ENCODE peak calls at places on chromosomes 13 and 19, in seven cellular contexts. One of them, this sample, is unnamed.

GRCh38 chr19:17794731-17795494 is at the start of gene B3GNT3:
- DNase-seq in memory B cell: no peak
- DNase-seq in T1000: no peak
- DNase-seq in dorsolateral prefrontal cortex: no peak
- DNase-seq in NCI-H748 treated with DMSO at 0.1 percent for 48 hours: peak
- DNase-seq in NCI-H69: peak
- DNase-seq in activated effector memory CD4-positive, alpha-beta T cell treated with Interleukin-2 at 50 U/mL for 16 hours: no peak
- DNase-seq in this sample: no peak

GRCh38 chr13:90867336-90867683 is 480.2 kb upstream of the MIR17HG start:
- DNase-seq in NCI-H748 treated with DMSO at 0.1 percent for 48 hours: peak
- DNase-seq in dorsolateral prefrontal cortex: no peak
- DNase-seq in NCI-H69: peak
- DNase-seq in activated effector memory CD4-positive, alpha-beta T cell treated with Interleukin-2 at 50 U/mL for 16 hours: no peak
- DNase-seq in memory B cell: no peak
- DNase-seq in T1000: peak
- DNase-seq in this sample: peak

GRCh38 chr13:90999401-90999800 is 348.1 kb upstream of the MIR17HG start:
- DNase-seq in NCI-H748 treated with DMSO at 0.1 percent for 48 hours: no peak
- DNase-seq in memory B cell: no peak
- DNase-seq in NCI-H69: peak
- DNase-seq in activated effector memory CD4-positive, alpha-beta T cell treated with Interleukin-2 at 50 U/mL for 16 hours: no peak
- DNase-seq in T1000: no peak
- DNase-seq in dorsolateral prefrontal cortex: no peak
- DNase-seq in this sample: no peak

GRCh38 chr19:17473041-17473440 is 2.7 kb downstream of the SLC27A1 start:
- DNase-seq in memory B cell: no peak
- DNase-seq in dorsolateral prefrontal cortex: no peak
- DNase-seq in activated effector memory CD4-positive, alpha-beta T cell treated with Interleukin-2 at 50 U/mL for 16 hours: no peak
- DNase-seq in NCI-H748 treated with DMSO at 0.1 percent for 48 hours: no peak
- DNase-seq in NCI-H69: peak
- DNase-seq in T1000: no peak
- DNase-seq in this sample: no peak

GRCh38 chr19:47701717-47702552 is 11.3 kb upstream of the EHD2 start:
- DNase-seq in T1000: no peak
- DNase-seq in NCI-H69: no peak
- DNase-seq in NCI-H748 treated with DMSO at 0.1 percent for 48 hours: no peak
- DNase-seq in activated effector memory CD4-positive, alpha-beta T cell treated with Interleukin-2 at 50 U/mL for 16 hours: no peak
- DNase-seq in memory B cell: no peak
- DNase-seq in dorsolateral prefrontal cortex: no peak
- DNase-seq in this sample: no peak

GRCh38 chr13:99911069-99911964 is 60.2 kb downstream of the ZIC5 start:
- DNase-seq in NCI-H69: peak
- DNase-seq in memory B cell: no peak
- DNase-seq in NCI-H748 treated with DMSO at 0.1 percent for 48 hours: peak
- DNase-seq in T1000: no peak
- DNase-seq in dorsolateral prefrontal cortex: no peak
- DNase-seq in activated effector memory CD4-positive, alpha-beta T cell treated with Interleukin-2 at 50 U/mL for 16 hours: no peak
- DNase-seq in this sample: no peak

GRCh38 chr19:33603377-33603776 is 18.4 kb upstream of the CHST8 start:
- DNase-seq in T1000: no peak
- DNase-seq in activated effector memory CD4-positive, alpha-beta T cell treated with Interleukin-2 at 50 U/mL for 16 hours: no peak
- DNase-seq in NCI-H748 treated with DMSO at 0.1 percent for 48 hours: peak
- DNase-seq in memory B cell: no peak
- DNase-seq in dorsolateral prefrontal cortex: no peak
- DNase-seq in NCI-H69: no peak
- DNase-seq in this sample: no peak

GRCh38 chr13:29439601-29440381 is 155.7 kb downstream of the SLC7A1 start:
- DNase-seq in NCI-H748 treated with DMSO at 0.1 percent for 48 hours: no peak
- DNase-seq in dorsolateral prefrontal cortex: no peak
- DNase-seq in memory B cell: no peak
- DNase-seq in NCI-H69: peak
- DNase-seq in T1000: no peak
- DNase-seq in activated effector memory CD4-positive, alpha-beta T cell treated with Interleukin-2 at 50 U/mL for 16 hours: no peak
- DNase-seq in this sample: no peak

GRCh38 chr19:362154-362553 is 17.6 kb upstream of the MIER2 start:
- DNase-seq in activated effector memory CD4-positive, alpha-beta T cell treated with Interleukin-2 at 50 U/mL for 16 hours: no peak
- DNase-seq in memory B cell: no peak
- DNase-seq in dorsolateral prefrontal cortex: no peak
- DNase-seq in T1000: no peak
- DNase-seq in NCI-H69: no peak
- DNase-seq in NCI-H748 treated with DMSO at 0.1 percent for 48 hours: no peak
- DNase-seq in this sample: no peak

GRCh38 chr13:69545500-69546025 is 562.1 kb upstream of the ATXN8OS start:
- DNase-seq in T1000: no peak
- DNase-seq in NCI-H69: no peak
- DNase-seq in memory B cell: no peak
- DNase-seq in dorsolateral prefrontal cortex: no peak
- DNase-seq in NCI-H748 treated with DMSO at 0.1 percent for 48 hours: peak
- DNase-seq in activated effector memory CD4-positive, alpha-beta T cell treated with Interleukin-2 at 50 U/mL for 16 hours: no peak
- DNase-seq in this sample: no peak

GRCh38 chr13:27601771-27602170 is 18.6 kb downstream of the LNX2 start:
- DNase-seq in dorsolateral prefrontal cortex: no peak
- DNase-seq in NCI-H69: no peak
- DNase-seq in activated effector memory CD4-positive, alpha-beta T cell treated with Interleukin-2 at 50 U/mL for 16 hours: no peak
- DNase-seq in memory B cell: no peak
- DNase-seq in T1000: no peak
- DNase-seq in NCI-H748 treated with DMSO at 0.1 percent for 48 hours: no peak
- DNase-seq in this sample: no peak

GRCh38 chr13:71866173-71867091 is 572 bp downstream of the DACH1 start:
- DNase-seq in NCI-H748 treated with DMSO at 0.1 percent for 48 hours: no peak
- DNase-seq in dorsolateral prefrontal cortex: no peak
- DNase-seq in NCI-H69: no peak
- DNase-seq in T1000: no peak
- DNase-seq in activated effector memory CD4-positive, alpha-beta T cell treated with Interleukin-2 at 50 U/mL for 16 hours: no peak
- DNase-seq in memory B cell: no peak
- DNase-seq in this sample: no peak

GRCh38 chr13:113126265-113127150 is 3.9 kb downstream of the F10 start:
- DNase-seq in activated effector memory CD4-positive, alpha-beta T cell treated with Interleukin-2 at 50 U/mL for 16 hours: no peak
- DNase-seq in NCI-H748 treated with DMSO at 0.1 percent for 48 hours: no peak
- DNase-seq in dorsolateral prefrontal cortex: no peak
- DNase-seq in memory B cell: no peak
- DNase-seq in NCI-H69: no peak
- DNase-seq in T1000: no peak
- DNase-seq in this sample: no peak

GRCh38 chr13:97189943-97190342 is 32.2 kb upstream of the MBNL2 start:
- DNase-seq in NCI-H69: peak
- DNase-seq in dorsolateral prefrontal cortex: no peak
- DNase-seq in activated effector memory CD4-positive, alpha-beta T cell treated with Interleukin-2 at 50 U/mL for 16 hours: no peak
- DNase-seq in NCI-H748 treated with DMSO at 0.1 percent for 48 hours: no peak
- DNase-seq in T1000: no peak
- DNase-seq in memory B cell: no peak
- DNase-seq in this sample: no peak

GRCh38 chr13:76610819-76611415 is 275.3 kb downstream of the KCTD12 start:
- DNase-seq in NCI-H748 treated with DMSO at 0.1 percent for 48 hours: no peak
- DNase-seq in activated effector memory CD4-positive, alpha-beta T cell treated with Interleukin-2 at 50 U/mL for 16 hours: no peak
- DNase-seq in NCI-H69: peak
- DNase-seq in memory B cell: no peak
- DNase-seq in T1000: no peak
- DNase-seq in dorsolateral prefrontal cortex: no peak
- DNase-seq in this sample: no peak

GRCh38 chr19:18310966-18311365 is 11.9 kb downstream of the LSM4 start:
- DNase-seq in NCI-H748 treated with DMSO at 0.1 percent for 48 hours: no peak
- DNase-seq in activated effector memory CD4-positive, alpha-beta T cell treated with Interleukin-2 at 50 U/mL for 16 hours: no peak
- DNase-seq in memory B cell: no peak
- DNase-seq in NCI-H69: no peak
- DNase-seq in dorsolateral prefrontal cortex: no peak
- DNase-seq in T1000: no peak
- DNase-seq in this sample: no peak

GRCh38 chr13:48783831-48784230 is 130.1 kb downstream of the CYSLTR2 start:
- DNase-seq in T1000: no peak
- DNase-seq in dorsolateral prefrontal cortex: no peak
- DNase-seq in activated effector memory CD4-positive, alpha-beta T cell treated with Interleukin-2 at 50 U/mL for 16 hours: no peak
- DNase-seq in NCI-H748 treated with DMSO at 0.1 percent for 48 hours: no peak
- DNase-seq in NCI-H69: no peak
- DNase-seq in memory B cell: no peak
- DNase-seq in this sample: no peak

GRCh38 chr19:7970716-7971448 is 27.4 kb upstream of the TIMM44 start:
- DNase-seq in T1000: no peak
- DNase-seq in memory B cell: peak
- DNase-seq in NCI-H748 treated with DMSO at 0.1 percent for 48 hours: no peak
- DNase-seq in activated effector memory CD4-positive, alpha-beta T cell treated with Interleukin-2 at 50 U/mL for 16 hours: no peak
- DNase-seq in dorsolateral prefrontal cortex: no peak
- DNase-seq in NCI-H69: peak
- DNase-seq in this sample: peak

GRCh38 chr13:86002921-86003488 is 203.8 kb upstream of the SLITRK6 start:
- DNase-seq in T1000: no peak
- DNase-seq in memory B cell: no peak
- DNase-seq in NCI-H748 treated with DMSO at 0.1 percent for 48 hours: peak
- DNase-seq in NCI-H69: peak
- DNase-seq in activated effector memory CD4-positive, alpha-beta T cell treated with Interleukin-2 at 50 U/mL for 16 hours: no peak
- DNase-seq in dorsolateral prefrontal cortex: no peak
- DNase-seq in this sample: no peak

GRCh38 chr13:48437381-48437780 is 24.5 kb upstream of the LPAR6 start:
- DNase-seq in dorsolateral prefrontal cortex: no peak
- DNase-seq in memory B cell: no peak
- DNase-seq in T1000: no peak
- DNase-seq in NCI-H748 treated with DMSO at 0.1 percent for 48 hours: no peak
- DNase-seq in NCI-H69: peak
- DNase-seq in activated effector memory CD4-positive, alpha-beta T cell treated with Interleukin-2 at 50 U/mL for 16 hours: no peak
- DNase-seq in this sample: no peak

GRCh38 chr13:110832531-110832930 is 82.3 kb downstream of the ANKRD10 start:
- DNase-seq in memory B cell: no peak
- DNase-seq in T1000: no peak
- DNase-seq in NCI-H69: no peak
- DNase-seq in NCI-H748 treated with DMSO at 0.1 percent for 48 hours: no peak
- DNase-seq in dorsolateral prefrontal cortex: no peak
- DNase-seq in activated effector memory CD4-positive, alpha-beta T cell treated with Interleukin-2 at 50 U/mL for 16 hours: no peak
- DNase-seq in this sample: no peak

GRCh38 chr13:108915634-108916497 is 286.5 kb downstream of the MYO16 start:
- DNase-seq in T1000: peak
- DNase-seq in NCI-H69: peak
- DNase-seq in dorsolateral prefrontal cortex: no peak
- DNase-seq in activated effector memory CD4-positive, alpha-beta T cell treated with Interleukin-2 at 50 U/mL for 16 hours: peak
- DNase-seq in NCI-H748 treated with DMSO at 0.1 percent for 48 hours: no peak
- DNase-seq in memory B cell: no peak
- DNase-seq in this sample: peak

GRCh38 chr13:19860884-19861655 is 2.4 kb downstream of the ZMYM5 start:
- DNase-seq in dorsolateral prefrontal cortex: no peak
- DNase-seq in memory B cell: no peak
- DNase-seq in NCI-H69: peak
- DNase-seq in activated effector memory CD4-positive, alpha-beta T cell treated with Interleukin-2 at 50 U/mL for 16 hours: no peak
- DNase-seq in NCI-H748 treated with DMSO at 0.1 percent for 48 hours: no peak
- DNase-seq in T1000: peak
- DNase-seq in this sample: no peak